ENCODE peak calls at places on chromosomes 16 and 17, in ten cellular contexts. B, Z, Y, A, M, E, D, C, R and T are unnamed samples.
A peak's percentile ranks its signal among the peaks of the same experiment; 100 is the strongest.

GRCh38 chr16:29011851-29012250 is 27.0 kb downstream of the LAT start:
- DNase-seq in B (no peak), Z (no peak), Y (no peak), A (no peak), M (no peak), E (no peak), D (no peak), C (no peak), R (no peak), T (no peak)

GRCh38 chr16:66369055-66369592 is 2.6 kb downstream of the CDH5 start:
- DNase-seq in B (no peak), Z (no peak), Y (no peak), A (no peak), M (no peak), E (no peak), D (no peak), C (no peak), R (peak; percentile 12), T (no peak)

GRCh38 chr17:49399995-49400394 is 14.7 kb downstream of the PHB1 start:
- DNase-seq in B (no peak), Z (no peak), Y (no peak), A (no peak), M (no peak), E (no peak), D (no peak), C (no peak), R (no peak), T (peak; percentile 15)

GRCh38 chr17:72122336-72122667 is 1.5 kb downstream of the SOX9 start:
- DNase-seq in B (no peak), Z (no peak), Y (peak; percentile 65), A (no peak), M (no peak), E (no peak), D (no peak), C (no peak), R (no peak), T (no peak)

GRCh38 chr17:68489919-68490318 is 22.3 kb upstream of the PRKAR1A start:
- DNase-seq in B (no peak), Z (no peak), Y (no peak), A (no peak), M (peak; percentile 17), E (no peak), D (no peak), C (no peak), R (no peak), T (no peak)

GRCh38 chr17:17403899-17404576 is 72.8 kb upstream of the MED9 start:
- DNase-seq in B (no peak), Z (no peak), Y (no peak), A (peak; percentile 79), M (no peak), E (peak; percentile 83), D (no peak), C (peak; percentile 39), R (no peak), T (peak; percentile 58)

GRCh38 chr16:13359835-13360234 is 458.4 kb downstream of the SHISA9 start:
- DNase-seq in B (no peak), Z (no peak), Y (no peak), A (no peak), M (no peak), E (no peak), D (no peak), C (no peak), R (no peak), T (no peak)

GRCh38 chr17:49676276-49676868 is 1.5 kb downstream of the SPOP start:
- DNase-seq in B (no peak), Z (no peak), Y (peak; percentile 45), A (no peak), M (peak; percentile 46), E (no peak), D (no peak), C (no peak), R (peak; percentile 78), T (no peak)

GRCh38 chr17:18141210-18141803 is 32.8 kb downstream of the MYO15A start:
- DNase-seq in B (no peak), Z (peak; percentile 29), Y (peak; percentile 58), A (peak; percentile 72), M (peak; percentile 29), E (peak; percentile 68), D (peak; percentile 52), C (no peak), R (peak; percentile 75), T (peak; percentile 42)

GRCh38 chr16:20612551-20613470 is 36.6 kb upstream of the ACSM2B start:
- DNase-seq in B (no peak), Z (no peak), Y (no peak), A (no peak), M (no peak), E (no peak), D (no peak), C (no peak), R (no peak), T (no peak)

GRCh38 chr17:31392002-31392855 is 754 bp downstream of the RAB11FIP4 start:
- DNase-seq in B (no peak), Z (no peak), Y (no peak), A (peak; percentile 79), M (no peak), E (no peak), D (no peak), C (no peak), R (no peak), T (peak; percentile 79)

GRCh38 chr16:47578573-47578972 is 117.4 kb downstream of the PHKB start:
- DNase-seq in B (no peak), Z (no peak), Y (no peak), A (no peak), M (no peak), E (no peak), D (no peak), C (no peak), R (peak; percentile 31), T (no peak)

GRCh38 chr17:55454906-55455474 is 33.4 kb upstream of the MMD start:
- DNase-seq in B (no peak), Z (peak; percentile 35), Y (peak; percentile 73), A (no peak), M (peak; percentile 98), E (no peak), D (no peak), C (no peak), R (peak; percentile 84), T (no peak)

GRCh38 chr16:86495357-86495701 is 15.0 kb upstream of the FOXF1 start:
- DNase-seq in B (no peak), Z (no peak), Y (no peak), A (no peak), M (no peak), E (no peak), D (no peak), C (no peak), R (no peak), T (no peak)

GRCh38 chr17:79819534-79820276 is 19.5 kb downstream of the CBX4 start:
- DNase-seq in B (no peak), Z (no peak), Y (no peak), A (no peak), M (no peak), E (no peak), D (no peak), C (no peak), R (no peak), T (no peak)